ENCODE peak calls at places on chromosomes 13 and 19, in six cellular contexts. G, D, K, W, N and U are unnamed samples.
A peak's percentile ranks its signal among the peaks of the same experiment; 100 is the strongest.

GRCh38 chr13:55361141-55361540 is 1779.6 kb upstream of the PRR20A start:
- DNase-seq in G (no peak), D (no peak), K (no peak), W (no peak), N (no peak), U (no peak)

GRCh38 chr19:15631817-15632216 is 8.9 kb upstream of the CYP4F3 start:
- DNase-seq in G (no peak), D (no peak), K (no peak), W (no peak), N (no peak), U (no peak)

GRCh38 chr13:107020393-107020792 is 452.5 kb upstream of the ARGLU1 start:
- DNase-seq in G (no peak), D (no peak), K (no peak), W (no peak), N (no peak), U (no peak)

GRCh38 chr13:90447735-90448103 is 899.8 kb upstream of the MIR17HG start:
- DNase-seq in G (no peak), D (no peak), K (no peak), W (no peak), N (no peak), U (no peak)

GRCh38 chr19:44847144-44848035 is 1.3 kb downstream of the NECTIN2 start:
- DNase-seq in G (peak; percentile 87), D (peak; percentile 80), K (peak; percentile 86), W (peak; percentile 81), N (peak; percentile 46), U (peak; percentile 72)

GRCh38 chr19:49749055-49749716 is 13.9 kb downstream of the TSKS start:
- DNase-seq in G (no peak), D (no peak), K (no peak), W (no peak), N (no peak), U (no peak)

GRCh38 chr19:20067898-20068297 is 9.9 kb upstream of the ZNF90 start:
- DNase-seq in G (no peak), D (no peak), K (no peak), W (no peak), N (no peak), U (no peak)

GRCh38 chr13:37011002-37011401 is 10.4 kb downstream of the EXOSC8 start:
- DNase-seq in G (no peak), D (no peak), K (no peak), W (no peak), N (no peak), U (no peak)

GRCh38 chr13:35763805-35764170 is 287.3 kb upstream of the MAB21L1 start:
- DNase-seq in G (no peak), D (no peak), K (no peak), W (no peak), N (no peak), U (no peak)

GRCh38 chr19:27676877-27677276 is 1536.1 kb downstream of the UQCRFS1 start:
- DNase-seq in G (no peak), D (no peak), K (no peak), W (no peak), N (no peak), U (no peak)

GRCh38 chr19:42279902-42280760 is 11.1 kb downstream of the CIC start:
- DNase-seq in G (peak; percentile 85), D (peak; percentile 90), K (peak; percentile 94), W (peak; percentile 82), N (peak; percentile 83), U (peak; percentile 93)

GRCh38 chr19:55088543-55089265 is 13.0 kb downstream of the EPS8L1 start:
- DNase-seq in G (peak; percentile 82), D (no peak), K (peak; percentile 87), W (peak; percentile 60), N (no peak), U (peak; percentile 80)

GRCh38 chr19:55088021-55088451 is 12.4 kb downstream of the EPS8L1 start:
- DNase-seq in G (no peak), D (no peak), K (no peak), W (no peak), N (no peak), U (no peak)

GRCh38 chr19:55086730-55087541 is 11.3 kb downstream of the EPS8L1 start:
- DNase-seq in G (peak; percentile 81), D (peak; percentile 90), K (peak; percentile 99), W (peak; percentile 62), N (peak; percentile 81), U (peak; percentile 96)

GRCh38 chr19:55085923-55086715 is 10.4 kb downstream of the EPS8L1 start:
- DNase-seq in G (no peak), D (no peak), K (no peak), W (no peak), N (no peak), U (no peak)

GRCh38 chr19:55087542-55087935 is 11.9 kb downstream of the EPS8L1 start:
- DNase-seq in G (no peak), D (no peak), K (no peak), W (no peak), N (no peak), U (no peak)
- TF ChIP-seq CTCF in G (no peak), D (no peak), K (no peak), W (no peak), N (no peak), U (no peak)

DNA sequence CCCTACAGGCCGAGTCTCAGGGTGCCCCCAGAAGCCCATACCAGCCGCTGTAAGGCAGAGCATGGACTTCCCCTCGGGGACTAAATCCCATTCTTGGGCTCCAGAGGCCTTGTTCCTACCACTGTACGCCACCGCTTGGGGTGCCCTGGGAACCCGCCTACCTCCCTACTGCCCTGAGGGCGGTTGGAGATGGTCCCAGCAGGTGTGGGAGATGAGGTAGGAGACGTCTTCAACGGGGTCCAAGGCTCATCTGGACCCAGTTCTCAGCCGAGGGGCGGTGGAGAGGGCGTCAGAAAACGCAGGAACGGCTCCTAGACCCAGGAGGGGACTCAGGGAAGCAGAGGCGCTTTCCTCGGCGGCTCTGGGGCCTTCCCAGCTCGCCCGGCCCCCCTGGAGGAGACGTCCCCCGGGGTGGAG is 833 bp upstream of the ZIK1 start:
- DNase-seq in G (no peak), D (no peak), K (no peak), W (no peak), N (no peak), U (no peak)
- H3K27ac ChIP-seq in G (no peak overlapping the region), D (no peak overlapping the region), K (no peak overlapping the region), W (no peak overlapping the region), N (peak overlapping the region; percentile 48), U (no peak overlapping the region)

GRCh38 chr13:63631006-63631405 is 2215.4 kb upstream of the PCDH20 start:
- DNase-seq in G (no peak), D (no peak), K (no peak), W (no peak), N (no peak), U (no peak)

GRCh38 chr13:63636231-63636993 is 2220.8 kb upstream of the PCDH20 start:
- DNase-seq in G (peak; percentile 5), D (no peak), K (no peak), W (no peak), N (no peak), U (no peak)
- TF ChIP-seq CTCF in G (peak; percentile 20), D (no peak), K (no peak), W (no peak), N (no peak), U (no peak)

DNA sequence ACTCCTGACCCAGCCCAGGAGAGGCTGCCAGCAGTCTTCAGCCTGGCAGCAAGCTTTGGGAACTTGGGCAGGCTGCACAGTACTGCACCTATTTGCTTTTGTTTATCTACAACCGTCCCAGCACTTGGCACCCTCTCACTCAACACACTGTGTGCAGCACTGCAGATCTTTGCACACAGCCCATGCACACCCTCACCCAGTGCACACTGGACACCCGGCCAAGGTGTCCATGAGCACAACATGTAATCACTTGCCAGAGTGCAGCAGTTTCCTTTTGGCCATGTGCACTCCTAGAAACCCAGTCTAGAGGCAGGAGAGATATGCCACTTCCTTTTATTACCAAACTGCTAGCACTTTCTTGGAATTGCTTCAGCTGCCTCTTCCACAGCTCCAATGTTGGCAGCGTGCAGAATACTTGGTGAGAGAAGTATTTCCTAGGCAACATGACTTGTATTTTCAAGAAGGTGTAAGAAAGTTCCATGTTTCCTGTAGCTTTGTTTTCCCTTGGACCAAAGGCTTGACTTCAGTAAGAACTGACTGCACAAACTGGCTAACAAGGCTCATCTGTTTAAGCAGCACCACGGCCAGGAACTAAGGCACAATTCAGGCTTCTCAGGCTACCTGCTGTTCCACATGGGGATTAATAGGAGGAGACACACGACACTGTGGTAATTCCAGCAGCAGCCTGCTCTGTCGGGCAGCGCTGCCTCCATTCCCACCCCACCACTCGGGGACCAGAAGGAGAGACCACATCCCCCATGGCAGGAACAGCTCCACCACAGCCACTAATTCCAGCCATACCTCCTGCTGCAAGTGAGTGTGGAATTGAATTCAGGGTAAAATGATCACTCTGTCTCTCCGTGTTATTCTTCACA is 15.3 kb downstream of the ATP7B start:
- DNase-seq in G (peak; percentile 92), D (peak; percentile 41), K (peak; percentile 63), W (peak; percentile 84), N (no peak), U (no peak)
- H3K27ac ChIP-seq in G (peak overlapping the region; percentile 83), D (peak overlapping the region; percentile 20), K (peak overlapping the region; percentile 14), W (peak overlapping the region; percentile 78), N (no peak overlapping the region), U (peak overlapping the region; percentile 13)

DNA sequence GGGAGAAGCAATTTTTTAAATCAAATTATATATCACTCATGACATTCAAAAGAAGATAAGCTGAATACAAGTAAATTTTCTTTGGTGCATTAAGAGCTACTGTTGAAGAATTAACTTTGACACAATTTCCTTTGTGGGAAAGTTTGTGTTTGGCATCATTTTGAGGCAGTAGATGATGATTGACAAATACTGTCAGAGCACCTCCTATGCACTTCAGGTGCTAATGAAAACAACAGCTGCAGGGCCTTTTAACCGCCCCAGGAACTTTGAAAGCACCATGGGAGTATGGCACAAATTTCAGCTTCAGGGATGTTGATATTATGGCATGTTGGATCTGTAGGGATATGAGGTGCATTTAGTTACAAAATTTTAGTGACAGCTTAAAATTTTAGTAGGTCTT is 21.0 kb upstream of the DLEU7 start:
- DNase-seq in G (no peak), D (no peak), K (no peak), W (no peak), N (no peak), U (no peak)
- TF ChIP-seq CTCF in G (no peak), D (no peak), K (no peak), W (no peak), N (no peak), U (no peak)